ENCODE peak calls at places on chromosomes 11 and 22, in eight cellular contexts. G, U, T, R, N, Q, C and X are unnamed samples.

GRCh38 chr11:113574171-113574570 is 99.0 kb upstream of the DRD2 start:
- DNase-seq in G (no peak), U (no peak), T (no peak), R (no peak), N (no peak), Q (no peak), C (no peak), X (no peak)

GRCh38 chr11:67998150-67999045 is 5.5 kb downstream of the UNC93B1 start:
- DNase-seq in G (no peak), U (no peak), T (no peak), R (no peak), N (no peak), Q (no peak), C (peak; percentile 1), X (no peak)

GRCh38 chr11:102940714-102941588 is 14.6 kb downstream of the MMP13 start:
- DNase-seq in G (peak; percentile 65), U (no peak), T (peak; percentile 70), R (no peak), N (peak; percentile 93), Q (peak; percentile 84), C (peak; percentile 41), X (no peak)

GRCh38 chr11:88175004-88175706 is at the start of gene RAB38:
- DNase-seq in G (peak; percentile 80), U (peak; percentile 70), T (no peak), R (no peak), N (peak; percentile 84), Q (peak; percentile 78), C (no peak), X (no peak)

GRCh38 chr22:26385164-26385563 is 43.9 kb upstream of the ASPHD2 start:
- DNase-seq in G (no peak), U (no peak), T (no peak), R (no peak), N (no peak), Q (no peak), C (no peak), X (no peak)

GRCh38 chr11:3134651-3135490 is 30.2 kb downstream of the OSBPL5 start:
- DNase-seq in G (peak; percentile 5), U (peak; percentile 65), T (no peak), R (no peak), N (no peak), Q (no peak), C (no peak), X (no peak)

GRCh38 chr11:68213135-68213515 is at the start of gene KMT5B:
- DNase-seq in G (peak; percentile 61), U (no peak), T (no peak), R (no peak), N (peak; percentile 72), Q (peak; percentile 81), C (no peak), X (peak; percentile 44)

GRCh38 chr11:65573391-65574146 is 1.2 kb downstream of the FAM89B start:
- DNase-seq in G (peak; percentile 52), U (peak; percentile 83), T (no peak), R (no peak), N (no peak), Q (no peak), C (peak; percentile 21), X (no peak)

GRCh38 chr22:36461665-36462474 is 19.6 kb downstream of the TXN2 start:
- DNase-seq in G (peak; percentile 75), U (peak; percentile 72), T (no peak), R (no peak), N (peak; percentile 73), Q (peak; percentile 83), C (no peak), X (no peak)

GRCh38 chr11:73752216-73752867 is 8.5 kb downstream of the RAB6A start:
- DNase-seq in G (no peak), U (no peak), T (no peak), R (no peak), N (no peak), Q (no peak), C (no peak), X (no peak)

GRCh38 chr11:84947970-84948600 is 679.1 kb downstream of the DLG2 start:
- DNase-seq in G (no peak), U (no peak), T (no peak), R (no peak), N (peak; percentile 49), Q (no peak), C (no peak), X (no peak)

GRCh38 chr11:121429556-121429955 is 22.6 kb upstream of the SORL1 start:
- DNase-seq in G (no peak), U (no peak), T (no peak), R (no peak), N (no peak), Q (no peak), C (no peak), X (no peak)

GRCh38 chr11:10076458-10077141 is 217.4 kb downstream of the SBF2 start:
- DNase-seq in G (peak; percentile 59), U (peak; percentile 78), T (no peak), R (no peak), N (peak; percentile 83), Q (peak; percentile 6), C (peak; percentile 15), X (peak; percentile 35)

GRCh38 chr22:47205081-47205491 is 442.6 kb downstream of the TBC1D22A start:
- DNase-seq in G (no peak), U (peak; percentile 41), T (no peak), R (peak; percentile 41), N (no peak), Q (peak; percentile 2), C (no peak), X (no peak)

GRCh38 chr22:38148252-38148651 is 33.4 kb downstream of the PLA2G6 start:
- DNase-seq in G (no peak), U (peak; percentile 5), T (peak; percentile 71), R (no peak), N (peak; percentile 44), Q (no peak), C (no peak), X (no peak)

GRCh38 chr11:62678770-62679696 is at the start of gene UBXN1:
- DNase-seq in G (peak; percentile 89), U (peak; percentile 96), T (peak; percentile 72), R (peak; percentile 86), N (peak; percentile 92), Q (peak; percentile 94), C (peak; percentile 92), X (peak; percentile 73)

GRCh38 chr11:62678433-62678769 is 472 bp downstream of the UBXN1 start:
- DNase-seq in G (no peak), U (peak; percentile 64), T (no peak), R (no peak), N (no peak), Q (no peak), C (no peak), X (no peak)

GRCh38 chr11:62677709-62678108 is 1.2 kb downstream of the UBXN1 start:
- DNase-seq in G (no peak), U (no peak), T (no peak), R (no peak), N (no peak), Q (no peak), C (no peak), X (no peak)

GRCh38 chr11:62677160-62677559 is 1.7 kb downstream of the UBXN1 start:
- DNase-seq in G (no peak), U (no peak), T (no peak), R (no peak), N (no peak), Q (no peak), C (no peak), X (no peak)

DNA sequence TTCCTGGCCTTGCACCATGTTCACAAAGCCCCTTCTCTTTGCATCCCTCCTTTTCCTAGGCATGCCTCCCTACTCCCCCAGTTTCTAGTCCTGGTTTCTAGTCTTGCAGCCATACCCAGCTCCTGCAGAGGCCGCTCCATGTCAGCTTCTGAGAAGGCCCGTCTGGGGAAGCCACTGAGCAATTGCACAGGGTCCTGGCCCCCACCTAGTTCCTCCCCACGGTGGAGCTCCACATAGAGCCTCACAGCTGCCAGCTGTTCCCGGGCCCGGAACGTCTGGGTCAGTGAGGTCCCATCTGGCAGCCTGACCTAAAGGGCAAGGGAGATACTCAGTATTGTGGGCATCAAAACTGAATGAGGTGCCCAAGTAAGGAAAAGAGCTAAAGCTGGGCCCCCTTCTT is 2.2 kb downstream of the UBXN1 start:
- DNase-seq in G (no peak), U (no peak), T (no peak), R (no peak), N (no peak), Q (no peak), C (no peak), X (no peak)
- TF ChIP-seq CTCF in G (no peak), U (no peak), T (no peak), R (no peak), N (peak; percentile 12), Q (no peak), C (no peak), X (no peak)

GRCh38 chr11:40683010-40683409 is 776.4 kb downstream of the LRRC4C start:
- DNase-seq in G (no peak), U (no peak), T (no peak), R (no peak), N (peak; percentile 27), Q (no peak), C (no peak), X (no peak)
- TF ChIP-seq CTCF in G (no peak), U (no peak), T (no peak), R (no peak), N (peak; percentile 33), Q (no peak), C (no peak), X (no peak)

DNA sequence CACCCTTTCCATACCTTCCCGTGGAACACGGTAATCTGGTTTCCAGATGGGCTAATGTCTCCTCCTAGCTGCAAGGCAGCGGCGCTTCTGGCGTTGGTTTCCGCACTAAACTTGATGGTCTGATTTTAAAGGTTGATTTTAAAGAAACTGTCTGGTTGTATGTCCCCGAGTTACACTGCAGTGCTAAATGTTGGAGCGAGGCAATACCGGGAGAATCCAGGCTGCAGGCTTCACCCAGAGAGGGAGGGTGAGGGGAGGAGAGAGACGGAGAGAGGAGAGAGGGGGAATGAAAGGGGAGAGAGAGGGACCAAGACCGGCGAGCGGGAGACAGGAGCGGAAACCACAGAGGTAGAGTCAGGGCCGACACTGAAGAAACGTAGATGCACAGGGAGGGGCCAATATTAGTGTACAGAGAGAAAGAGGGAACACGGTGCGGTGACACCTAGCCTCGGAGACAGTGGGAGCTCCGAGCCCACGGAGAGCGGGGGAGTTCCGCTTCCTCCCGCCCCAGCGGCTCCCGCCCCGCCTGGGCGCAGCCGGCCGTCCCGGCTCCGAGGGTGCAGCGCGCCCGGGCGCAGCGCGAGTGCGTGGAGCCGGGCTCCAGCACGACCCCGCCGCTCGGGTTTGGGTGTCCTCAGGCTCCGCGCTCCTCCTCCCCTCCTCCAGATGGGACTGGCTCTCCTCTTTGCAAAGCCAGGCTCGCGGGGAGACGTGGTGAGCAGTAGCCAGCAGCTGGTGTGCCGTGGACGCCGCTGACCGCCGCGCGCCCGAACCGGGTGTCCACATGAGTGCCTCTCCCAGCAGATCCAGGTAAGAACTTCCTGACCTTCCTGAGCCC is 71.9 kb upstream of the GRAMD1B start:
- DNase-seq in G (no peak), U (no peak), T (no peak), R (no peak), N (peak; percentile 64), Q (peak; percentile 20), C (no peak), X (no peak)
- TF ChIP-seq CTCF in G (no peak), U (no peak), T (no peak), R (no peak), N (peak; percentile 42), Q (peak; percentile 32), C (no peak), X (peak; percentile 30)

DNA sequence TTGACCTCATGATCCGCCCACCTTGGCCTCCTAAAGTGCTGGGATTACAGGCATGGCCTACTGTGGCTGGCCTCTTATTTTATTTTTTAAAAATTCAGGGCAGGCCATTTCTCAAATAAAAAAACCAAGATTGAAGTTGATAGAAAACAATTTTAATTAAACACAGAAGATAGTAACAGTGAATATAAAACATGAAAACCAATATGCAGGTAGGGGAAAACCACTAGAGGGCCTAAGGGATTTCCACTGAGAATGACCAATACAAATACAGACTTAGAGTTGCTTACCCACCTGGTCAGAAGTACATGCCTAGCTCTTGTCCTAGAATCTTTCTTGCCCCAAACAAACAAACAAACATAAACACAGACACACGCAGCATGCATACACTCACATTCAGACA is 1.7 kb upstream of the RTCB start:
- DNase-seq in G (no peak), U (no peak), T (no peak), R (no peak), N (peak; percentile 40), Q (no peak), C (no peak), X (no peak)
- TF ChIP-seq CTCF in G (peak; percentile 7), U (no peak), T (peak; percentile 43), R (no peak), N (peak; percentile 69), Q (peak; percentile 34), C (no peak), X (peak; percentile 32)